ENCODE peak calls at places on chromosomes 12 and 14, in seven cellular contexts. D is A549, B is midbrain, K is natural killer cell, N is AG09319, T is cerebellum, Y is mammary epithelial cell. Z is an unnamed sample.
A peak's percentile ranks its signal among the peaks of the same experiment; 100 is the strongest.

GRCh38 chr12:114371250-114371649 is 34.7 kb downstream of the TBX5 start:
- DNase-seq in D (no peak), B (peak; percentile 65), K (no peak), N (no peak), T (no peak), Y (no peak), Z (peak; percentile 15)

GRCh38 chr14:100030441-100031153 is 34.6 kb upstream of the EVL start:
- DNase-seq in D (peak; percentile 25), B (no peak), K (no peak), N (peak; percentile 63), T (no peak), Y (peak; percentile 69), Z (no peak)

GRCh38 chr14:91509083-91509877 is 830 bp downstream of the PPP4R3A start:
- DNase-seq in D (peak; percentile 27), B (peak; percentile 34), K (peak; percentile 53), N (no peak), T (peak; percentile 15), Y (peak; percentile 32), Z (no peak)

GRCh38 chr12:82326905-82327503 is 31.2 kb downstream of the CCDC59 start:
- DNase-seq in D (peak; percentile 3), B (peak; percentile 27), K (no peak), N (peak; percentile 1), T (no peak), Y (peak; percentile 2), Z (peak; percentile 26)

GRCh38 chr14:54570651-54571415 is 3.9 kb downstream of the SAMD4A start:
- DNase-seq in D (no peak), B (no peak), K (no peak), N (peak; percentile 61), T (no peak), Y (peak; percentile 75), Z (no peak)

GRCh38 chr12:95208678-95209077 is 8.6 kb downstream of the FGD6 start:
- DNase-seq in D (no peak), B (no peak), K (no peak), N (no peak), T (no peak), Y (no peak), Z (no peak)

GRCh38 chr12:111359231-111359913 is 9.5 kb downstream of the PHETA1 start:
- DNase-seq in D (no peak), B (no peak), K (no peak), N (no peak), T (no peak), Y (no peak), Z (no peak)

GRCh38 chr12:50505386-50505827 is 622 bp downstream of the DIP2B start:
- DNase-seq in D (no peak), B (peak; percentile 65), K (no peak), N (no peak), T (no peak), Y (peak; percentile 61), Z (peak; percentile 63)

GRCh38 chr12:29783773-29784666 is at the start of gene TMTC1:
- DNase-seq in D (peak; percentile 27), B (peak; percentile 81), K (no peak), N (no peak), T (peak; percentile 8), Y (peak; percentile 61), Z (no peak)

GRCh38 chr12:89889051-89889450 is 180.4 kb upstream of the ATP2B1 start:
- DNase-seq in D (no peak), B (no peak), K (no peak), N (no peak), T (no peak), Y (peak; percentile 31), Z (no peak)

GRCh38 chr14:34461334-34462131 is 507 bp downstream of the SPTSSA start:
- DNase-seq in D (peak; percentile 41), B (no peak), K (no peak), N (no peak), T (peak; percentile 42), Y (peak; percentile 42), Z (peak; percentile 66)

GRCh38 chr12:94622475-94622874 is 27.9 kb downstream of the TMCC3 start:
- DNase-seq in D (no peak), B (no peak), K (no peak), N (no peak), T (no peak), Y (peak; percentile 80), Z (no peak)

GRCh38 chr14:103931422-103931821 is 3.2 kb downstream of the TDRD9 start:
- DNase-seq in D (no peak), B (no peak), K (no peak), N (no peak), T (no peak), Y (no peak), Z (no peak)

GRCh38 chr14:52360831-52361230 is 46.7 kb downstream of the PTGER2 start:
- DNase-seq in D (no peak), B (no peak), K (no peak), N (no peak), T (no peak), Y (no peak), Z (no peak)